ENCODE peak calls at places on chromosomes 16 and 17, in five cellular contexts. I is A549, O is stomach, Y is cardiac fibroblast, U is neural progenitor cell. Z is an unnamed sample.

GRCh38 chr16:78543066-78543465 is 443.6 kb downstream of the WWOX start:
- DNase-seq in I (no peak), O (no peak), Y (no peak), U (no peak), Z (peak)

GRCh38 chr16:54135361-54136275 is 151.0 kb downstream of the IRX3 start:
- DNase-seq in I (no peak), O (no peak), Y (peak), U (no peak), Z (no peak)

GRCh38 chr17:33057564-33057963 is 65.9 kb downstream of the SPACA3 start:
- DNase-seq in I (no peak), O (no peak), Y (no peak), U (no peak), Z (no peak)

GRCh38 chr17:34709108-34709779 is 129.9 kb downstream of the TMEM132E start:
- DNase-seq in I (no peak), O (no peak), Y (no peak), U (no peak), Z (no peak)

GRCh38 chr17:83133302-83134121 is 54.1 kb downstream of the METRNL start:
- DNase-seq in I (no peak), O (no peak), Y (no peak), U (no peak), Z (no peak)

GRCh38 chr16:72910371-72910770 is 137.6 kb downstream of the ZFHX3 start:
- DNase-seq in I (no peak), O (no peak), Y (no peak), U (no peak), Z (no peak)

GRCh38 chr17:44209786-44210341 is 9.6 kb downstream of the UBTF start:
- DNase-seq in I (no peak), O (no peak), Y (no peak), U (no peak), Z (no peak)

GRCh38 chr17:66541461-66542182 is 239.2 kb downstream of the PRKCA start:
- DNase-seq in I (no peak), O (no peak), Y (peak), U (no peak), Z (peak)

GRCh38 chr16:8229011-8229520 is 361.2 kb downstream of the TMEM114 start:
- DNase-seq in I (no peak), O (no peak), Y (no peak), U (no peak), Z (no peak)

GRCh38 chr17:7313890-7314718 is 1.1 kb downstream of the GPS2 start:
- DNase-seq in I (no peak), O (no peak), Y (peak), U (no peak), Z (no peak)

GRCh38 chr17:82767041-82767754 is 15.3 kb downstream of the TBCD start:
- DNase-seq in I (peak), O (peak), Y (peak), U (peak), Z (peak)

GRCh38 chr16:53053967-53054669 is 673 bp upstream of the CHD9 start:
- DNase-seq in I (no peak), O (peak), Y (peak), U (no peak), Z (no peak)

GRCh38 chr17:18182190-18182977 is 1.2 kb upstream of the ALKBH5 start:
- DNase-seq in I (no peak), O (peak), Y (peak), U (peak), Z (no peak)

GRCh38 chr17:48800626-48801217 is 16.3 kb downstream of the TTLL6 start:
- DNase-seq in I (no peak), O (no peak), Y (no peak), U (no peak), Z (no peak)

GRCh38 chr17:45282683-45283644 is 21.1 kb upstream of the SPATA32 start:
- DNase-seq in I (no peak), O (no peak), Y (peak), U (no peak), Z (no peak)

GRCh38 chr16:15827709-15828343 is 29.0 kb downstream of the MYH11 start:
- DNase-seq in I (no peak), O (no peak), Y (no peak), U (no peak), Z (no peak)

GRCh38 chr17:16215965-16216316 is 607 bp upstream of the NCOR1 start:
- DNase-seq in I (no peak), O (no peak), Y (no peak), U (no peak), Z (no peak)

GRCh38 chr17:42982266-42982665 is 1.9 kb downstream of the RUNDC1 start:
- DNase-seq in I (no peak), O (no peak), Y (no peak), U (no peak), Z (no peak)

GRCh38 chr17:45828171-45829133 is 16.2 kb upstream of the SPPL2C start:
- DNase-seq in I (no peak), O (no peak), Y (no peak), U (no peak), Z (no peak)

GRCh38 chr16:13150181-13150885 is 248.9 kb downstream of the SHISA9 start:
- DNase-seq in I (no peak), O (no peak), Y (no peak), U (no peak), Z (no peak)

GRCh38 chr17:80224098-80224497 is 3.9 kb downstream of the SLC26A11 start:
- DNase-seq in I (no peak), O (no peak), Y (no peak), U (no peak), Z (no peak)

GRCh38 chr17:49692751-49693150 is 14.9 kb upstream of the SPOP start:
- DNase-seq in I (no peak), O (no peak), Y (no peak), U (no peak), Z (no peak)

GRCh38 chr17:68684860-68685493 is 83.8 kb upstream of the FAM20A start:
- DNase-seq in I (no peak), O (no peak), Y (no peak), U (no peak), Z (no peak)

GRCh38 chr17:68182940-68183551 is 64.8 kb upstream of the AMZ2 start:
- DNase-seq in I (no peak), O (no peak), Y (no peak), U (no peak), Z (no peak)

GRCh38 chr17:1506649-1507254 is 9.7 kb downstream of the INPP5K start:
- DNase-seq in I (no peak), O (no peak), Y (no peak), U (no peak), Z (no peak)

GRCh38 chr17:37110816-37111215 is 162.1 kb downstream of the AATF start:
- DNase-seq in I (no peak), O (no peak), Y (no peak), U (peak), Z (no peak)

GRCh38 chr16:87828071-87828971 is 41.0 kb downstream of the SLC7A5 start:
- DNase-seq in I (no peak), O (peak), Y (no peak), U (no peak), Z (no peak)

GRCh38 chr16:47304563-47304962 is 156.3 kb downstream of the ITFG1 start:
- DNase-seq in I (no peak), O (no peak), Y (no peak), U (no peak), Z (no peak)

GRCh38 chr16:56653218-56653617 is 1.5 kb downstream of the MT1B start:
- DNase-seq in I (no peak), O (no peak), Y (no peak), U (no peak), Z (no peak)

GRCh38 chr17:80423536-80424225 is 8.7 kb downstream of the ENDOV start:
- DNase-seq in I (no peak), O (no peak), Y (no peak), U (no peak), Z (no peak)

GRCh38 chr16:66278111-66278531 is 88.4 kb upstream of the CDH5 start:
- DNase-seq in I (no peak), O (peak), Y (no peak), U (no peak), Z (no peak)

GRCh38 chr17:49439305-49439672 is 24.6 kb upstream of the PHB1 start:
- DNase-seq in I (no peak), O (no peak), Y (no peak), U (no peak), Z (no peak)

GRCh38 chr16:3946604-3947180 is 66.2 kb upstream of the CREBBP start:
- DNase-seq in I (no peak), O (no peak), Y (no peak), U (no peak), Z (no peak)

GRCh38 chr17:65558683-65559311 is 2.7 kb downstream of the AXIN2 start:
- DNase-seq in I (no peak), O (no peak), Y (no peak), U (peak), Z (no peak)

GRCh38 chr17:41912925-41913324 is 5.8 kb downstream of the ACLY start:
- DNase-seq in I (no peak), O (no peak), Y (no peak), U (no peak), Z (no peak)
- TF ChIP-seq CTCF in I (no peak), O (no peak), Y (peak), U (no peak), Z (no peak)

GRCh38 chr17:78345172-78345571 is 14.7 kb downstream of the SOCS3 start:
- DNase-seq in I (no peak), O (no peak), Y (no peak), U (no peak), Z (no peak)
- TF ChIP-seq CTCF in I (no peak), O (no peak), Y (no peak), U (no peak), Z (no peak)

DNA sequence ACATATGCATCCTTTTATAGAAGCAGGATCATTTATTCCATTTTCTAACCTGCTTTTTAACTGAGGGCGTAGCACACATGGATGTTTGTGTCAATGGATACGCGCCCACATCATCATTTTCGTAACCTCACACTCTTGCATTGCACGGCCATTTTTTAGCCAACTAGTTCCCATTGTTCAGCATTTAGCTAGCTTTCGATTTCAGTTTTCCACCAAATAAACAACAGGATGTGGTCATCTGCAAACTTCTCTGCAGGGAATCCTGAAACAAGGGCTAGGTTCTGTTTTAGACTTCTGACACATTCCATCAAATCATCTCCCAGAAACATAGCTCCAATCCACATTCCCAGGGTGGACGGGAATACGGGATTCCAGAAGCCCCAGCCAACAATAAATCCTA is 6.4 kb downstream of the CYB561 start:
- DNase-seq in I (no peak), O (no peak), Y (peak), U (no peak), Z (no peak)
- TF ChIP-seq CTCF in I (no peak), O (no peak), Y (no peak), U (no peak), Z (no peak)

GRCh38 chr16:68366062-68366461 is 55.2 kb downstream of the PRMT7 start:
- DNase-seq in I (no peak), O (no peak), Y (no peak), U (no peak), Z (peak)

GRCh38 chr16:68362952-68363846 is 52.4 kb downstream of the PRMT7 start:
- DNase-seq in I (no peak), O (no peak), Y (no peak), U (no peak), Z (no peak)

GRCh38 chr16:68365167-68365817 is 54.5 kb downstream of the PRMT7 start:
- DNase-seq in I (no peak), O (no peak), Y (no peak), U (no peak), Z (peak)

GRCh38 chr16:68363847-68364600 is 53.2 kb downstream of the PRMT7 start:
- DNase-seq in I (no peak), O (no peak), Y (peak), U (no peak), Z (no peak)

GRCh38 chr16:68364601-68364998 is 53.8 kb downstream of the PRMT7 start:
- DNase-seq in I (no peak), O (no peak), Y (no peak), U (no peak), Z (no peak)
- TF ChIP-seq CTCF in I (no peak), O (no peak), Y (peak), U (peak), Z (peak)

GRCh38 chr17:74437702-74438101 is 5.8 kb downstream of the GPRC5C start:
- DNase-seq in I (no peak), O (no peak), Y (peak), U (no peak), Z (peak)
- TF ChIP-seq CTCF in I (peak), O (peak), Y (peak), U (peak), Z (peak)

DNA sequence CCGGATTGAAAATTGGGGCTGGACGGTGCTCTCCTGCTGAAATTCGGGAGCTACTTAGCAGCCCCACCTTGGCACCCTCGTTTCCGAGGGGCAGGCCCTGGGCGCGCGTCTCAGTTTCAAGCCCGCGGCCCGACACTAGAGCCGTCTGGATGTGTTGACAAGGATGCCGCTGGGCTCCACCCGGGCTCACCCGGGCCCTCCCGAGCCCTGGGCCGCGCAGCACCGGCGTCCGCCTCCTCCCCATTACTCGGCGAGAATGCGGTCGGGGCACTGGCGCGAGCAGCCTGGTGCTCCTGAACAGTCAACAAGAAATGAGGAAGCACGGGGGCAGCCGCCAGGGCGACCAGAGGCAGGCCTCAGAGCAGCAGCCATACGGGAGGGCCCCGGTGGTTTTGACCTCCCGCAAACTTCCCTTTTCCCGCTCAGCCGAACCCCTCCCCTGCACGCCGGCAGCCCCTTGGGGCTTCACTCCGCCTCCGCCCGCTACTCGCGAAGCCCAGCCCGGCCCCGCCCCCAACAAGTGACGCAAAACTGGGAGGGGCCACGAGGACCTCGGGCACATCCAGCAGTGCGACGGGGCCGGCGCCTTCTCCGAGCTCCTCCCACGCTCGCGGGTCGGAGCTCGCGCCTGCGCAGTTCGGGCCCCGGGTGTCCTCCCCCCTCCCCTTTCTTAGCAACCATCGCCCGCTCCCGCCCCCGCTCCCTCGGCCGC is 447 bp upstream of the SEC14L1 start:
- DNase-seq in I (peak), O (peak), Y (peak), U (peak), Z (peak)
- TF ChIP-seq CTCF in I (no peak), O (peak), Y (no peak), U (no peak), Z (no peak)

GRCh38 chr16:23595951-23596720 is at the start of gene NDUFAB1:
- DNase-seq in I (peak), O (peak), Y (peak), U (peak), Z (peak)

GRCh38 chr16:23595246-23595950 is 718 bp downstream of the NDUFAB1 start:
- DNase-seq in I (peak), O (no peak), Y (no peak), U (no peak), Z (no peak)

GRCh38 chr16:23594186-23594585 is 1.9 kb downstream of the NDUFAB1 start:
- DNase-seq in I (no peak), O (no peak), Y (no peak), U (no peak), Z (no peak)

DNA sequence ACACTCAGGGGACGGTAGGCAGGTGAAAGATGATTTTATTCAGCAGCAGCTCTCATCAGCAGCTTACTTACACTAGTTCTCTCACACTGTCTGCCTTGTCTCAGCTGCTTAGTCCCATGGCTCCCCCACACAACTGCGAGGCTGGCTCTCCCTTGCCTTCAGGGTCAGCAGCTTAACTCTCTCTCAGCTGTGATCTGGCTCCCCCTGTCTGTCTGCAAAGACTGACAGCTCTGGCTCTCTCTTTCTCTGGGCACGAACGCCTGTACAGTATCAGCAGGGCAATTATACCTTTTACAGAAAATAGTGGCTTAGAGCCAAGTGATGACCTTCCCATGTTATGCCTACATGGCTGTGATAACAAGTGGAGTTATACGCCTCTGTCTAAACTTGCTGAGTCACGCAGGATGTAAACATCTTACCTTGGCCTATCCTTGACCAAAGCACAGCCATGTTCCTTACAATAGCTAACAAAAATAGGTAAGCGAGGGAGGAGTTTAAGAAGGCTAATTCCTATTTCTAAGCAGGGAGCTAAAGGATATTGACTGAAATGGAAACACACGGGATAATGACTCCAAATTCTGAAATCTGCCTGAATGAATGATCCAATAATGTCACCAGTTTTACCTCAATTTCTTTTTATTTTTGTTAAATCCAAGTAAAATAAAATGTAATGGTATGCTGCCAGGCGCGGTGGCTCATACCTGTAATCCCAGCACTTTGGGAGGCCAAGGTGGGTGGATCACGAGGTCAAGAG is 1.1 kb upstream of the NDUFAB1 start:
- DNase-seq in I (peak), O (no peak), Y (no peak), U (peak), Z (peak)
- TF ChIP-seq CTCF in I (peak), O (no peak), Y (peak), U (peak), Z (no peak)

GRCh38 chr17:28338056-28338768 is 2.7 kb downstream of the TNFAIP1 start:
- DNase-seq in I (no peak), O (no peak), Y (peak), U (no peak), Z (no peak)
- TF ChIP-seq CTCF in I (no peak), O (no peak), Y (no peak), U (no peak), Z (no peak)

GRCh38 chr16:30054959-30055553 is 10.5 kb upstream of the ALDOA start:
- DNase-seq in I (peak), O (peak), Y (no peak), U (peak), Z (peak)
- TF ChIP-seq CTCF in I (peak), O (no peak), Y (peak), U (peak), Z (peak)